ENCODE peak calls at places on chromosomes 16 and 17, in four cellular contexts. R is A549, A is SK-N-SH, U is H1. W is an unnamed sample.

GRCh38 chr16:31118223-31119155 is 1.0 kb downstream of the KAT8 start:
- DNase-seq in R (no peak), A (no peak), U (no peak), W (no peak)

GRCh38 chr16:48576927-48577326 is 33.1 kb downstream of the N4BP1 start:
- DNase-seq in R (peak; percentile 11), A (no peak), U (no peak), W (no peak)

GRCh38 chr17:46910179-46910927 is 12.6 kb upstream of the GOSR2 start:
- DNase-seq in R (no peak), A (no peak), U (no peak), W (no peak)

GRCh38 chr16:2882460-2883026 is 472 bp upstream of the FLYWCH2 start:
- DNase-seq in R (peak; percentile 99), A (peak; percentile 95), U (peak; percentile 93), W (peak; percentile 99)

GRCh38 chr17:81948635-81949378 is 1.8 kb upstream of the MYADML2 start:
- DNase-seq in R (no peak), A (no peak), U (no peak), W (no peak)

GRCh38 chr16:68363847-68364600 is 53.2 kb downstream of the PRMT7 start:
- DNase-seq in R (no peak), A (no peak), U (no peak), W (no peak)

GRCh38 chr16:65119905-65120341 is 1.9 kb downstream of the CDH11 start:
- DNase-seq in R (no peak), A (no peak), U (no peak), W (peak; percentile 92)

GRCh38 chr16:13351222-13351621 is 449.8 kb downstream of the SHISA9 start:
- DNase-seq in R (no peak), A (no peak), U (no peak), W (no peak)

GRCh38 chr17:3681565-3681964 is 13.0 kb downstream of the EMC6 start:
- DNase-seq in R (no peak), A (no peak), U (no peak), W (no peak)

GRCh38 chr16:66846831-66847230 is 2.6 kb downstream of the CA7 start:
- DNase-seq in R (no peak), A (no peak), U (no peak), W (no peak)

GRCh38 chr17:66446419-66446818 is 144.0 kb downstream of the PRKCA start:
- DNase-seq in R (no peak), A (no peak), U (no peak), W (no peak)

GRCh38 chr17:20008242-20009051 is 712 bp upstream of the SPECC1 start:
- DNase-seq in R (peak; percentile 68), A (peak; percentile 66), U (no peak), W (no peak)

GRCh38 chr17:27242951-27243350 is 51.0 kb upstream of the WSB1 start:
- DNase-seq in R (no peak), A (no peak), U (no peak), W (peak; percentile 57)
- H3K27ac ChIP-seq in R (peak overlapping the region; percentile 26), A (no peak overlapping the region), U (no peak overlapping the region), W (no peak overlapping the region)

GRCh38 chr16:660459-661183 is 7.3 kb upstream of the RHOT2 start:
- DNase-seq in R (peak; percentile 94), A (peak; percentile 98), U (no peak), W (peak; percentile 97)

GRCh38 chr16:659618-660017 is 8.3 kb upstream of the RHOT2 start:
- DNase-seq in R (no peak), A (no peak), U (no peak), W (no peak)

GRCh38 chr16:660132-660458 is 7.8 kb upstream of the RHOT2 start:
- DNase-seq in R (no peak), A (no peak), U (no peak), W (no peak)

GRCh38 chr16:658679-659571 is 9.0 kb upstream of the RHOT2 start:
- DNase-seq in R (no peak), A (peak; percentile 56), U (no peak), W (no peak)

GRCh38 chr16:657487-657886 is 8.3 kb downstream of the WDR90 start:
- DNase-seq in R (no peak), A (no peak), U (no peak), W (no peak)
- TF ChIP-seq CTCF in R (no peak), A (no peak), U (no peak), W (no peak)

DNA sequence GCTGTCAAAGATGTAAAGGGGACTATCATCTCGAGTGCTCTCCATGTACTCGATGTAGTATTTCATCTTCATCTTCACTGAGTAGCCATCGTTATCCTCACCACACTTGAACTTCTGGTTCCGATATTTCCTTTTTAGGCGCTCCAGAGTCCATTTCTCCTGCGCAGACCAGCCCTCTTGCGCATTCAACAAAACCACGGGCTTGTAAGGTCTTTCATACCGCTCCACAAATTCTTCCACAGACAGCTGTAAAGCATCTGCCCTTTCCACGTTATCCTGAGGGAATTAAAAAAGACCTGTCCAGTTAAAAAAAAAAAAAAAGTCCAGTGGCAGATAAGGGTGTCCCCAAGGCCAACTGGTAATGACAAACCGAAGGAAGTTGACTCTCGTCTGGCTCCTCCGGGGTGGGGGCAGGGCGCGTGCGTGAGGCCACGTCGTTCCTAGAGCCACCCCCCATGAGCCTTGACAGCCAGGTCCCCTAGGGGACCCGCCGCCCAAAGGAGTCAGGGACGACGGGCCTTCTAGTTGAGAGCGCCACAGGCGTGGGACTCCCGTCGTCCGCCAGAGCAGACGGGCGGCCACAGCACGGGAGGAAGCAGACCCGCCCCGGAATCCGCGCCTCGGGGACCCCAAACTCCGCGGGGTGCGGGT is 701 bp downstream of the JMJD6 start:
- DNase-seq in R (peak; percentile 58), A (peak; percentile 79), U (no peak), W (peak; percentile 94)
- TF ChIP-seq EP300 in R (no peak), A (no peak), U (no peak), W (no peak)

DNA sequence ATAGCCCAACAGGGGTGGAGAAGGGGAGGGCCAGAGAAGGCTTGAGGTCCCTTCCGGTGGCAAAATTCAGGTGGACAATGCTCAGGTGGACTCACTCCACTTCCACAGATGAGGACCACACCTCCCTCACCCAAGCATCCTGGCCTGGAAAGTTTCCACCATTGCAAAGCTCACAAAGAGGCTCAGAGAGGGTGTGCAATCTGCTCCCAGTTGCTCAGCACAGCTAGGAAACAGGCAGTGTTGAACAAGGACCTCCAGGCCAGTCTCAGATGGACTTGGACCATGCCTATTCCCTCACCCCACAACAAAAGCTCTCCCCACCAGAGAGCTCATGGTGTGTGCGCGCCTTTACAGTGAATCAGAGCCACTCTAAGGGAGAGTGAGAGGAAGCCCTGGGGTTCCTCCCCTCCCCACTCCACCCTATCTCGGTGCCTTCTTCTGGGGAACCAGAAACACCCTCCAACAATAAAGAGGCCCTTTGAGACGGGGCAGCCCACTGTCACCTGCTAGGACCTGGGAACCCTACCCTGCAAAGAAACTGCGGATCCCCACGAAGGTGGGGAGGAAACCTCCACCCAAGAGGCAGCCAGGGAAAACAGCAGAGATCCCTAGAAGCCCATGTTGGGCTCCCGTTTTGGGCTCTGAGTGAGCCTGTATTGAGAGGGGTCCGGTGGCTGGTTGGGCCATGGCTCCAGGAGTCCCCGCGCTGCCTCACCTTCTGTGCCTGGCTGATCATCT is 1.6 kb downstream of the FAM83G start:
- DNase-seq in R (no peak), A (no peak), U (no peak), W (no peak)
- H3K27ac ChIP-seq in R (peak overlapping the region; percentile 90), A (no peak overlapping the region), U (no peak overlapping the region), W (peak overlapping the region; percentile 74)

GRCh38 chr17:49515196-49515770 is 20.2 kb downstream of the NGFR start:
- DNase-seq in R (peak; percentile 68), A (peak; percentile 97), U (no peak), W (no peak)
- TF ChIP-seq CTCF in R (no peak), A (no peak), U (no peak), W (peak; percentile 25)

W was measured in esophagus muscularis mucosa.